ENCODE peak calls at places on chromosomes 12 and 14, in ten cellular contexts. T is keratinocyte; S is kidney glomerular epithelial cell; Z is NCI-H1092; B is ecto neural progenitor cell; X is NCI-H2227 treated with DMSO at 0.1 percent for 48 hours; O is mesenchymal stem cell; M is stimulated activated CD4-positive, alpha-beta T cell treated with anti-CD3 and anti-CD28 coated beads, Interleukin-15, amount 100 ng/mL, for 1 hour; A is PC-3; Q is AG08395. U is an unnamed sample.

GRCh38 chr14:23542261-23542660 is 9.3 kb downstream of the ZFHX2 start:
- DNase-seq in Z (no peak), A (no peak), M (no peak), Q (no peak), X (no peak), S (no peak), O (no peak), T (no peak), B (no peak), U (peak; percentile 18)

GRCh38 chr14:74765721-74766120 is 2.6 kb downstream of the YLPM1 start:
- DNase-seq in B (no peak), S (no peak), Q (no peak), O (no peak), Z (no peak), X (no peak), M (no peak), A (no peak), T (no peak), U (no peak)

GRCh38 chr14:41605550-41606248 is 977 bp upstream of the LRFN5 start:
- DNase-seq in B (peak; percentile 75), X (no peak), A (no peak), Q (no peak), O (peak; percentile 80), Z (peak; percentile 63), S (peak; percentile 18), M (no peak), T (no peak), U (no peak)

GRCh38 chr14:31059152-31059924 is 33.2 kb upstream of the STRN3 start:
- DNase-seq in X (no peak), A (peak; percentile 33), Q (peak; percentile 41), M (no peak), T (no peak), B (no peak), S (peak; percentile 85), Z (no peak), O (peak; percentile 84), U (no peak)

GRCh38 chr12:104464899-104465298 is 8.2 kb downstream of the CHST11 start:
- DNase-seq in M (no peak), Q (no peak), O (no peak), A (no peak), S (no peak), X (no peak), B (no peak), Z (no peak), T (no peak), U (no peak)

GRCh38 chr12:57766464-57767311 is at the start of gene CYP27B1:
- DNase-seq in Z (no peak), A (peak; percentile 63), M (no peak), T (no peak), B (peak; percentile 79), Q (no peak), X (no peak), O (no peak), S (no peak), U (no peak)

GRCh38 chr12:122860854-122861585 is 25.8 kb downstream of the HIP1R start:
- DNase-seq in T (no peak), A (no peak), O (no peak), Q (no peak), M (no peak), X (no peak), Z (no peak), B (no peak), S (no peak), U (peak; percentile 73)

GRCh38 chr12:57571926-57572762 is 18.8 kb upstream of the PIP4K2C start:
- DNase-seq in A (no peak), Q (no peak), B (no peak), M (no peak), S (no peak), O (no peak), T (no peak), X (no peak), Z (no peak), U (no peak)

GRCh38 chr14:68792022-68792829 is 641 bp downstream of the ZFP36L1 start:
- DNase-seq in X (no peak), Z (no peak), O (no peak), Q (no peak), S (no peak), A (peak; percentile 45), M (no peak), T (no peak), B (no peak), U (no peak)

GRCh38 chr12:12539411-12539810 is 23.3 kb downstream of the DUSP16 start:
- DNase-seq in M (no peak), S (no peak), O (no peak), X (no peak), Z (no peak), B (no peak), A (peak; percentile 84), T (no peak), Q (no peak), U (no peak)

GRCh38 chr12:125683748-125684381 is 618.6 kb downstream of the AACS start:
- DNase-seq in A (no peak), Q (no peak), O (no peak), S (no peak), M (no peak), B (peak; percentile 94), X (no peak), T (no peak), Z (no peak), U (no peak)